ENCODE peak calls at places on chromosome 18, in four cellular contexts. One of them, this sample, is unnamed.

GRCh38 chr18:22084547-22084946 is 84.8 kb upstream of the GATA6 start:
- DNase-seq in kidney epithelial cell: peak; percentile 9
- DNase-seq in fibroblast of lung: no peak
- DNase-seq in suprapubic skin: no peak
- DNase-seq in this sample: no peak

GRCh38 chr18:3950668-3951413 is 500.9 kb downstream of the TGIF1 start:
- DNase-seq in kidney epithelial cell: no peak
- DNase-seq in fibroblast of lung: no peak
- DNase-seq in suprapubic skin: no peak
- DNase-seq in this sample: no peak

GRCh38 chr18:54742120-54742519 is 86.2 kb upstream of the RAB27B start:
- DNase-seq in kidney epithelial cell: no peak
- DNase-seq in fibroblast of lung: peak; percentile 28
- DNase-seq in suprapubic skin: no peak
- DNase-seq in this sample: no peak

GRCh38 chr18:27762054-27762453 is 414.9 kb downstream of the CDH2 start:
- DNase-seq in kidney epithelial cell: no peak
- DNase-seq in fibroblast of lung: no peak
- DNase-seq in suprapubic skin: no peak
- DNase-seq in this sample: no peak

GRCh38 chr18:31156831-31157763 is 5.6 kb downstream of the DSC1 start:
- DNase-seq in kidney epithelial cell: peak; percentile 48
- DNase-seq in fibroblast of lung: no peak
- DNase-seq in suprapubic skin: no peak
- DNase-seq in this sample: no peak

GRCh38 chr18:76491436-76491800 is 3.6 kb downstream of the ZNF516 start:
- DNase-seq in kidney epithelial cell: no peak
- DNase-seq in fibroblast of lung: peak; percentile 70
- DNase-seq in suprapubic skin: peak; percentile 81
- DNase-seq in this sample: no peak

GRCh38 chr18:6031442-6031841 is 136.1 kb upstream of the TMEM200C start:
- DNase-seq in kidney epithelial cell: no peak
- DNase-seq in fibroblast of lung: no peak
- DNase-seq in suprapubic skin: no peak
- DNase-seq in this sample: no peak

GRCh38 chr18:56162871-56163270 is 475.5 kb downstream of the TXNL1 start:
- DNase-seq in kidney epithelial cell: no peak
- DNase-seq in fibroblast of lung: no peak
- DNase-seq in suprapubic skin: no peak
- DNase-seq in this sample: no peak

GRCh38 chr18:1559563-1559962 is 654.9 kb downstream of the ADCYAP1 start:
- DNase-seq in kidney epithelial cell: no peak
- DNase-seq in fibroblast of lung: no peak
- DNase-seq in suprapubic skin: no peak
- DNase-seq in this sample: no peak

GRCh38 chr18:70671889-70672551 is 383.2 kb downstream of the SOCS6 start:
- DNase-seq in kidney epithelial cell: no peak
- DNase-seq in fibroblast of lung: no peak
- DNase-seq in suprapubic skin: no peak
- DNase-seq in this sample: no peak

GRCh38 chr18:36380173-36380827 is 82.8 kb downstream of the FHOD3 start:
- DNase-seq in kidney epithelial cell: no peak
- DNase-seq in fibroblast of lung: no peak
- DNase-seq in suprapubic skin: no peak
- DNase-seq in this sample: no peak

GRCh38 chr18:67518566-67518965 is 2.0 kb upstream of the DSEL start:
- DNase-seq in kidney epithelial cell: no peak
- DNase-seq in fibroblast of lung: no peak
- DNase-seq in suprapubic skin: no peak
- DNase-seq in this sample: no peak

GRCh38 chr18:12262748-12263147 is 8.6 kb downstream of the CIDEA start:
- DNase-seq in kidney epithelial cell: no peak
- DNase-seq in fibroblast of lung: no peak
- DNase-seq in suprapubic skin: no peak
- DNase-seq in this sample: no peak

GRCh38 chr18:8699948-8700347 is 5.4 kb upstream of the MTCL1 start:
- DNase-seq in kidney epithelial cell: no peak
- DNase-seq in fibroblast of lung: no peak
- DNase-seq in suprapubic skin: peak; percentile 77
- DNase-seq in this sample: no peak

GRCh38 chr18:59084286-59084779 is 55.4 kb upstream of the SEC11C start:
- DNase-seq in kidney epithelial cell: peak; percentile 29
- DNase-seq in fibroblast of lung: peak; percentile 71
- DNase-seq in suprapubic skin: peak; percentile 76
- DNase-seq in this sample: no peak

GRCh38 chr18:50454379-50455005 is 79.6 kb downstream of the SKA1 start:
- DNase-seq in kidney epithelial cell: no peak
- DNase-seq in fibroblast of lung: no peak
- DNase-seq in suprapubic skin: no peak
- DNase-seq in this sample: no peak

GRCh38 chr18:22841840-22842239 is 91.3 kb upstream of the RBBP8 start:
- DNase-seq in kidney epithelial cell: no peak
- DNase-seq in fibroblast of lung: no peak
- DNase-seq in suprapubic skin: no peak
- DNase-seq in this sample: no peak

GRCh38 chr18:12449040-12449814 is 41.5 kb downstream of the PRELID3A start:
- DNase-seq in kidney epithelial cell: no peak
- DNase-seq in fibroblast of lung: no peak
- DNase-seq in suprapubic skin: no peak
- DNase-seq in this sample: no peak

GRCh38 chr18:26040051-26040656 is 50.3 kb downstream of the SS18 start:
- DNase-seq in kidney epithelial cell: no peak
- DNase-seq in fibroblast of lung: no peak
- DNase-seq in suprapubic skin: no peak
- DNase-seq in this sample: no peak

GRCh38 chr18:51540562-51540961 is 343.1 kb upstream of the MEX3C start:
- DNase-seq in kidney epithelial cell: no peak
- DNase-seq in fibroblast of lung: no peak
- DNase-seq in suprapubic skin: no peak
- DNase-seq in this sample: no peak

GRCh38 chr18:22166070-22166972 is 3.1 kb upstream of the GATA6 start:
- DNase-seq in kidney epithelial cell: no peak
- DNase-seq in fibroblast of lung: peak; percentile 47
- DNase-seq in suprapubic skin: no peak
- DNase-seq in this sample: no peak

GRCh38 chr18:12287131-12287681 is 20.8 kb upstream of the TUBB6 start:
- DNase-seq in kidney epithelial cell: no peak
- DNase-seq in fibroblast of lung: no peak
- DNase-seq in suprapubic skin: peak; percentile 61
- DNase-seq in this sample: no peak

GRCh38 chr18:6482198-6482977 is 67.7 kb upstream of the L3MBTL4 start:
- DNase-seq in kidney epithelial cell: peak; percentile 14
- DNase-seq in fibroblast of lung: peak; percentile 88
- DNase-seq in suprapubic skin: peak; percentile 87
- DNase-seq in this sample: no peak

GRCh38 chr18:9482790-9483189 is 7.5 kb downstream of the RALBP1 start:
- DNase-seq in kidney epithelial cell: no peak
- DNase-seq in fibroblast of lung: no peak
- DNase-seq in suprapubic skin: no peak
- DNase-seq in this sample: no peak

GRCh38 chr18:79515944-79516351 is 120.2 kb downstream of the NFATC1 start:
- DNase-seq in kidney epithelial cell: no peak
- DNase-seq in fibroblast of lung: no peak
- DNase-seq in suprapubic skin: no peak
- DNase-seq in this sample: peak; percentile 38

GRCh38 chr18:47413327-47413726 is 161.9 kb upstream of the SKOR2 start:
- DNase-seq in kidney epithelial cell: no peak
- DNase-seq in fibroblast of lung: no peak
- DNase-seq in suprapubic skin: no peak
- DNase-seq in this sample: no peak

GRCh38 chr18:46676162-46676830 is 19.3 kb upstream of the LOXHD1 start:
- DNase-seq in kidney epithelial cell: peak; percentile 88
- DNase-seq in fibroblast of lung: peak; percentile 8
- DNase-seq in suprapubic skin: no peak
- DNase-seq in this sample: no peak

GRCh38 chr18:80171190-80171872 is 62.3 kb downstream of the ADNP2 start:
- DNase-seq in kidney epithelial cell: no peak
- DNase-seq in fibroblast of lung: peak; percentile 53
- DNase-seq in suprapubic skin: no peak
- DNase-seq in this sample: no peak

GRCh38 chr18:22399949-22400348 is 17.8 kb downstream of the CTAGE1 start:
- DNase-seq in kidney epithelial cell: no peak
- DNase-seq in fibroblast of lung: peak; percentile 11
- DNase-seq in suprapubic skin: no peak
- DNase-seq in this sample: no peak

GRCh38 chr18:657311-657997 is at the start of gene TYMS:
- DNase-seq in kidney epithelial cell: peak; percentile 10
- DNase-seq in fibroblast of lung: peak; percentile 44
- DNase-seq in suprapubic skin: no peak
- DNase-seq in this sample: peak; percentile 72

GRCh38 chr18:51135361-51135760 is 62.1 kb downstream of the MEX3C start:
- DNase-seq in kidney epithelial cell: no peak
- DNase-seq in fibroblast of lung: peak; percentile 19
- DNase-seq in suprapubic skin: no peak
- DNase-seq in this sample: no peak

GRCh38 chr18:25737710-25738251 is 352.6 kb downstream of the SS18 start:
- DNase-seq in kidney epithelial cell: peak; percentile 70
- DNase-seq in fibroblast of lung: peak; percentile 87
- DNase-seq in suprapubic skin: no peak
- DNase-seq in this sample: no peak

GRCh38 chr18:69044215-69044614 is 246.3 kb downstream of the CCDC102B start:
- DNase-seq in kidney epithelial cell: no peak
- DNase-seq in fibroblast of lung: no peak
- DNase-seq in suprapubic skin: no peak
- DNase-seq in this sample: no peak

GRCh38 chr18:2570772-2571199 is 519 bp downstream of the METTL4 start:
- DNase-seq in kidney epithelial cell: no peak
- DNase-seq in fibroblast of lung: peak; percentile 78
- DNase-seq in suprapubic skin: peak; percentile 87
- DNase-seq in this sample: peak; percentile 75

GRCh38 chr18:59835656-59836379 is 64.0 kb upstream of the PMAIP1 start:
- DNase-seq in kidney epithelial cell: no peak
- DNase-seq in fibroblast of lung: no peak
- DNase-seq in suprapubic skin: no peak
- DNase-seq in this sample: no peak

GRCh38 chr18:1018211-1018651 is 113.6 kb downstream of the ADCYAP1 start:
- DNase-seq in kidney epithelial cell: no peak
- DNase-seq in fibroblast of lung: peak; percentile 51
- DNase-seq in suprapubic skin: no peak
- DNase-seq in this sample: no peak

GRCh38 chr18:12883003-12883683 is 894 bp downstream of the PTPN2 start:
- DNase-seq in kidney epithelial cell: no peak
- DNase-seq in fibroblast of lung: no peak
- DNase-seq in suprapubic skin: no peak
- DNase-seq in this sample: no peak

GRCh38 chr18:24396082-24396623 is 1.5 kb downstream of the OSBPL1A start:
- DNase-seq in kidney epithelial cell: no peak
- DNase-seq in fibroblast of lung: peak; percentile 14
- DNase-seq in suprapubic skin: no peak
- DNase-seq in this sample: no peak
- H3K4me3 ChIP-seq in kidney epithelial cell: no peak overlapping the region
- H3K4me3 ChIP-seq in fibroblast of lung: peak overlapping the region; percentile 90
- H3K4me3 ChIP-seq in suprapubic skin: peak overlapping the region; percentile 72
- H3K4me3 ChIP-seq in this sample: no peak overlapping the region

DNA sequence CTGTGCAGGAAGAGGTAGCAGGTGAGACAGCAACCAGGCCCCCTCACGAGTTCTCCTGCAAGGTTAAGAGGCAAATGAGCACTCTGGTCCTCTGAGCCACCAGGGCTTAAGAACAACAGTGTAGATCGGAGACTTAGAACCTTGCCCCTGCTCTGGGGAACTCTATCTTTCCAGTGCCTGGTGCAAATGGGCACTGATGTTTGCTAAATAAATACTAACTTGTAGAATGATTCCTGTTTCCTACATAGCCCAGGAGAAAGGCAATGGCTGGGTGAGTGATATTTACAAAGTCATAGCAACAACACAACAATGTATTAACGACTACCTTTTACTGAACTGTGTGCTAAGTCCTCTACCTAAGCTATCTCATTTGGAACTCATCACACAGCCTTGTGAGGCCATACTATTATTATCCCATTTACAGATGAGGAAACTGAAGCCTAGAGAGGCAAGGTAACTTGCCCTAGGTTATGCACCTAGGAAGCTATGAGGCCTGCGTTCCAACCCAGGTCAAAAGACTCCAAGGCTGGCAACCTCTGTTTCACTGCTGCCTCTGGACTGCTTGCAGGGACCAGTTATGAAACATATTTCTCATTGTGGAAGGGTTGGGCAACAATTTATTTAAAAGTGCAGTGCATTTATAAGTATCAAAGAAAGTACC is 4.3 kb downstream of the ATP8B1 start:
- DNase-seq in kidney epithelial cell: no peak
- DNase-seq in fibroblast of lung: no peak
- DNase-seq in suprapubic skin: no peak
- DNase-seq in this sample: no peak
- H3K27me3 ChIP-seq in kidney epithelial cell: no peaks in the 10 kb centered on the region
- H3K27me3 ChIP-seq in fibroblast of lung: no peaks in the 10 kb centered on the region
- H3K27me3 ChIP-seq in suprapubic skin: no peaks in the 10 kb centered on the region
- H3K27me3 ChIP-seq in this sample: no peaks in the 10 kb centered on the region

GRCh38 chr18:34258176-34258575 is 33.5 kb upstream of the NOL4 start:
- DNase-seq in kidney epithelial cell: no peak
- DNase-seq in fibroblast of lung: no peak
- DNase-seq in suprapubic skin: no peak
- DNase-seq in this sample: no peak
- H3K4me3 ChIP-seq in kidney epithelial cell: no peak overlapping the region
- H3K4me3 ChIP-seq in fibroblast of lung: no peak overlapping the region
- H3K4me3 ChIP-seq in suprapubic skin: no peak overlapping the region
- H3K4me3 ChIP-seq in this sample: no peak overlapping the region

GRCh38 chr18:45463433-45463832 is 151.8 kb upstream of the SLC14A2 start:
- DNase-seq in kidney epithelial cell: no peak
- DNase-seq in fibroblast of lung: no peak
- DNase-seq in suprapubic skin: no peak
- DNase-seq in this sample: no peak

GRCh38 chr18:45456076-45457066 is 158.9 kb upstream of the SLC14A2 start:
- DNase-seq in kidney epithelial cell: no peak
- DNase-seq in fibroblast of lung: no peak
- DNase-seq in suprapubic skin: no peak
- DNase-seq in this sample: no peak

DNA sequence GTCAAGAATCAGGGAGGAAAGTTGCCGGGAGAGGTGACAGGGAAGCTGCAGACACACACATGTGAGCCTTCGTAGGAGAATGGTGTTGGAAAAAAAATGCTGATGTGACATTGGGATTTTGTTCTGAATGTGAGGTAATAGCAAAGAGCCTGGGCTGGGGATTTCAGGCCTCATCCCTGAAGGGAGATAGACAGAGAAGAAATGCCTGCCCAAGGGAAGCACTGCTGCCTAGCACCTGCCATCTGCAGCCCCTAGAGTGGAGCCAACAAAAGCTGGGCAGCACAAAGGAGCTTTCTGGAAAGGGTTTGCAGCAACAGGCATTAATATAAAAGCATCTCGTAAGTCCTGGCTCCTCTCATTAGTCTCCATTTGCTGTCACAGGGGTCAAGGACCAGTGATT is 157.3 kb upstream of the SLC14A2 start:
- DNase-seq in kidney epithelial cell: no peak
- DNase-seq in fibroblast of lung: no peak
- DNase-seq in suprapubic skin: no peak
- DNase-seq in this sample: no peak
- H3K27me3 ChIP-seq in kidney epithelial cell: no peaks in the 10 kb centered on the region
- H3K27me3 ChIP-seq in fibroblast of lung: no peaks in the 10 kb centered on the region
- H3K27me3 ChIP-seq in suprapubic skin: no peaks in the 10 kb centered on the region
- H3K27me3 ChIP-seq in this sample: no peaks in the 10 kb centered on the region